ENCODE peak calls at places on chromosomes 1 and 21, in nine cellular contexts. B is H1; O is right lobe of liver; G is OCI-LY7; Y is prostate gland; Q is effector memory CD4-positive, alpha-beta T cell; P is CD4-positive, alpha-beta memory T cell; X is IMR-90; W is MM.1S. M is an unnamed sample.

GRCh38 chr21:27192286-27192685 is 225.4 kb upstream of the ADAMTS5 start:
- DNase-seq in B (no peak), O (no peak), G (no peak), Y (no peak), Q (no peak), P (no peak), X (no peak), W (no peak), M (no peak)

GRCh38 chr1:180114546-180114945 is 40.1 kb upstream of the QSOX1 start:
- DNase-seq in B (no peak), O (no peak), G (no peak), Y (no peak), Q (no peak), P (no peak), X (no peak), W (no peak), M (no peak)

GRCh38 chr1:178552856-178553255 is 39.9 kb downstream of the TEX35 start:
- DNase-seq in B (no peak), O (no peak), G (no peak), Y (no peak), Q (no peak), P (no peak), X (no peak), W (no peak), M (no peak)

GRCh38 chr1:117842408-117843170 is 86.8 kb downstream of the GDAP2 start:
- DNase-seq in B (peak; percentile 72), O (no peak), G (peak; percentile 1), Y (no peak), Q (no peak), P (no peak), X (no peak), W (no peak), M (no peak)

GRCh38 chr21:37552496-37553399 is 186.2 kb downstream of the DYRK1A start:
- DNase-seq in B (no peak), O (no peak), G (no peak), Y (no peak), Q (no peak), P (no peak), X (no peak), W (no peak), M (no peak)

GRCh38 chr1:100234432-100234831 is 15.2 kb downstream of the DBT start:
- DNase-seq in B (no peak), O (no peak), G (no peak), Y (no peak), Q (no peak), P (no peak), X (no peak), W (no peak), M (no peak)

GRCh38 chr1:167185062-167185461 is 35.6 kb upstream of the POU2F1 start:
- DNase-seq in B (no peak), O (no peak), G (no peak), Y (no peak), Q (no peak), P (no peak), X (no peak), W (no peak), M (no peak)

GRCh38 chr1:81703352-81703735 is 97.4 kb upstream of the ADGRL2 start:
- DNase-seq in B (no peak), O (no peak), G (no peak), Y (no peak), Q (no peak), P (no peak), X (peak; percentile 79), W (no peak), M (no peak)

GRCh38 chr21:33360871-33361602 is 36.3 kb downstream of the IFNAR1 start:
- DNase-seq in B (peak; percentile 96), O (peak; percentile 84), G (peak; percentile 85), Y (peak; percentile 71), Q (peak; percentile 68), P (peak; percentile 84), X (peak; percentile 87), W (peak; percentile 87), M (no peak)

GRCh38 chr1:24191860-24192259 is 4.8 kb upstream of the IFNLR1 start:
- DNase-seq in B (no peak), O (no peak), G (no peak), Y (no peak), Q (no peak), P (no peak), X (peak; percentile 66), W (peak; percentile 36), M (no peak)

GRCh38 chr1:234875328-234875952 is 253.2 kb downstream of the TOMM20 start:
- DNase-seq in B (no peak), O (peak; percentile 94), G (no peak), Y (peak; percentile 58), Q (no peak), P (no peak), X (no peak), W (no peak), M (no peak)

GRCh38 chr21:32073593-32073992 is 200.8 kb downstream of the HUNK start:
- DNase-seq in B (no peak), O (no peak), G (no peak), Y (no peak), Q (no peak), P (no peak), X (no peak), W (no peak), M (no peak)

GRCh38 chr1:15343729-15344128 is 66.0 kb upstream of the EFHD2 start:
- DNase-seq in B (no peak), O (no peak), G (no peak), Y (peak; percentile 85), Q (no peak), P (no peak), X (peak; percentile 22), W (no peak), M (no peak)

GRCh38 chr1:113178522-113178921 is 105.5 kb downstream of the LRIG2 start:
- DNase-seq in B (no peak), O (no peak), G (no peak), Y (no peak), Q (no peak), P (no peak), X (no peak), W (no peak), M (no peak)

GRCh38 chr21:46122241-46122671 is 24.3 kb downstream of the COL6A2 start:
- DNase-seq in B (no peak), O (peak; percentile 58), G (no peak), Y (no peak), Q (no peak), P (no peak), X (peak; percentile 78), W (no peak), M (peak; percentile 54)

GRCh38 chr1:57489342-57490036 is 65.6 kb upstream of the DAB1 start:
- DNase-seq in B (no peak), O (no peak), G (no peak), Y (no peak), Q (no peak), P (no peak), X (peak; percentile 91), W (no peak), M (no peak)
- H3K4me3 ChIP-seq in B (no peak overlapping the region), O (no peak overlapping the region), G (no peak overlapping the region), Y (no peak overlapping the region), Q (no peak overlapping the region), P (no peak overlapping the region), X (no peak overlapping the region), W (no peak overlapping the region), M (no peak overlapping the region)

GRCh38 chr1:232316864-232317263 is 313.1 kb downstream of the SIPA1L2 start:
- DNase-seq in B (no peak), O (no peak), G (no peak), Y (no peak), Q (no peak), P (no peak), X (peak; percentile 4), W (no peak), M (no peak)
- H3K27ac ChIP-seq in B (no peak overlapping the region), O (no peak overlapping the region), G (no peak overlapping the region), Y (no peak overlapping the region), Q (no peak overlapping the region), P (no peak overlapping the region), X (no peak overlapping the region), W (no peak overlapping the region), M (no peak overlapping the region)

GRCh38 chr21:16536661-16537359 is 807.0 kb downstream of the USP25 start:
- DNase-seq in B (no peak), O (no peak), G (no peak), Y (no peak), Q (no peak), P (no peak), X (peak; percentile 6), W (no peak), M (no peak)

GRCh38 chr21:16535100-16535418 is 805.3 kb downstream of the USP25 start:
- DNase-seq in B (no peak), O (peak; percentile 89), G (no peak), Y (peak; percentile 54), Q (no peak), P (no peak), X (peak; percentile 55), W (no peak), M (no peak)

GRCh38 chr21:16534408-16535099 is 804.8 kb downstream of the USP25 start:
- DNase-seq in B (no peak), O (no peak), G (no peak), Y (peak; percentile 48), Q (no peak), P (no peak), X (peak; percentile 32), W (no peak), M (no peak)

GRCh38 chr21:16532841-16533240 is 803.1 kb downstream of the USP25 start:
- DNase-seq in B (no peak), O (no peak), G (no peak), Y (no peak), Q (no peak), P (no peak), X (peak; percentile 43), W (no peak), M (no peak)

GRCh38 chr21:16533692-16534407 is 804.1 kb downstream of the USP25 start:
- DNase-seq in B (no peak), O (no peak), G (no peak), Y (no peak), Q (no peak), P (no peak), X (no peak), W (no peak), M (no peak)
- H3K4me3 ChIP-seq in B (no peak overlapping the region), O (peak overlapping the region; percentile 48), G (no peak overlapping the region), Y (peak overlapping the region; percentile 24), Q (no peak overlapping the region), P (no peak overlapping the region), X (no peak overlapping the region), W (no peak overlapping the region), M (no peak overlapping the region)

DNA sequence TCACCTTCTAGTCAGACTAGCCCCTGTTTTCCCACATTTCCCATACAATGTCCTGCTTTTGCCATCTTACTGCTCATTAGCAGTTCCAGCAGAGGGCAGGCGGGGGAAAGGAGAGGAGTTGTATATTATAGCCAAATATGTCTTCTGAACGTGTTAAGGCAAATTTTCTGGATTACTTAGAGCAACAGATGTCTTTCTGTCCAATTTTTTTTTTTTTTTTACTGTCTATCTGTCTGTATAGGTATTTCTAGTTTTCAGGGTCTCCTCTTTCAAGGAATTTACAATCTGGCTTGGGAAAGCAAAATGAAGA is 30.0 kb upstream of the DDAH1 start:
- DNase-seq in B (no peak), O (no peak), G (no peak), Y (peak; percentile 54), Q (no peak), P (no peak), X (peak; percentile 25), W (no peak), M (peak; percentile 70)
- H3K27ac ChIP-seq in B (no peak overlapping the region), O (no peak overlapping the region), G (no peak overlapping the region), Y (no peak overlapping the region), Q (no peak overlapping the region), P (no peak overlapping the region), X (no peak overlapping the region), W (no peak overlapping the region), M (peak overlapping the region; percentile 81)